ENCODE peak calls at places on chromosomes 5 and 9, in eight cellular contexts. One of them, this sample, is unnamed.

GRCh38 chr5:56346717-56347116 is 113.6 kb upstream of the ANKRD55 start:
- DNase-seq in SK-N-SH: no peak
- DNase-seq in H1: no peak
- DNase-seq in AG04450: no peak
- DNase-seq in cardiac fibroblast: no peak
- DNase-seq in GM06990: no peak
- DNase-seq in HCT116: no peak
- DNase-seq in fibroblast of lung: no peak
- DNase-seq in this sample: no peak

GRCh38 chr5:131386779-131387178 is 122.9 kb downstream of the CDC42SE2 start:
- DNase-seq in HCT116: no peak
- DNase-seq in cardiac fibroblast: peak
- DNase-seq in SK-N-SH: no peak
- DNase-seq in H1: no peak
- DNase-seq in GM06990: no peak
- DNase-seq in AG04450: no peak
- DNase-seq in fibroblast of lung: peak
- DNase-seq in this sample: no peak

GRCh38 chr9:134690946-134691694 is 49.5 kb downstream of the COL5A1 start:
- DNase-seq in AG04450: no peak
- DNase-seq in fibroblast of lung: no peak
- DNase-seq in HCT116: no peak
- DNase-seq in cardiac fibroblast: no peak
- DNase-seq in GM06990: no peak
- DNase-seq in SK-N-SH: peak
- DNase-seq in H1: no peak
- DNase-seq in this sample: no peak

GRCh38 chr5:154269414-154269813 is 78.9 kb downstream of the GALNT10 start:
- DNase-seq in SK-N-SH: no peak
- DNase-seq in fibroblast of lung: no peak
- DNase-seq in GM06990: no peak
- DNase-seq in AG04450: no peak
- DNase-seq in cardiac fibroblast: no peak
- DNase-seq in HCT116: no peak
- DNase-seq in H1: no peak
- DNase-seq in this sample: no peak

GRCh38 chr5:154535535-154535934 is 57.5 kb upstream of the HAND1 start:
- DNase-seq in SK-N-SH: no peak
- DNase-seq in cardiac fibroblast: no peak
- DNase-seq in GM06990: no peak
- DNase-seq in AG04450: no peak
- DNase-seq in HCT116: no peak
- DNase-seq in H1: no peak
- DNase-seq in fibroblast of lung: no peak
- DNase-seq in this sample: no peak

GRCh38 chr5:100902406-100903035 is 561 bp downstream of the ST8SIA4 start:
- DNase-seq in AG04450: no peak
- DNase-seq in H1: peak
- DNase-seq in cardiac fibroblast: peak
- DNase-seq in SK-N-SH: no peak
- DNase-seq in fibroblast of lung: peak
- DNase-seq in GM06990: no peak
- DNase-seq in HCT116: no peak
- DNase-seq in this sample: no peak

GRCh38 chr5:93673555-93673954 is 67.8 kb downstream of the POU5F2 start:
- DNase-seq in HCT116: no peak
- DNase-seq in GM06990: no peak
- DNase-seq in fibroblast of lung: no peak
- DNase-seq in SK-N-SH: peak
- DNase-seq in H1: no peak
- DNase-seq in AG04450: no peak
- DNase-seq in cardiac fibroblast: no peak
- DNase-seq in this sample: no peak

GRCh38 chr5:149317281-149318048 is 27.8 kb upstream of the GRPEL2 start:
- DNase-seq in GM06990: no peak
- DNase-seq in H1: no peak
- DNase-seq in HCT116: peak
- DNase-seq in cardiac fibroblast: peak
- DNase-seq in SK-N-SH: peak
- DNase-seq in AG04450: peak
- DNase-seq in fibroblast of lung: peak
- DNase-seq in this sample: peak

GRCh38 chr9:21265421-21266189 is 25.8 kb upstream of the IFNA14 start:
- DNase-seq in cardiac fibroblast: no peak
- DNase-seq in SK-N-SH: no peak
- DNase-seq in GM06990: no peak
- DNase-seq in H1: no peak
- DNase-seq in fibroblast of lung: no peak
- DNase-seq in HCT116: no peak
- DNase-seq in AG04450: no peak
- DNase-seq in this sample: no peak
- TF ChIP-seq CTCF in cardiac fibroblast: no peak
- TF ChIP-seq CTCF in SK-N-SH: no peak
- TF ChIP-seq CTCF in GM06990: no peak
- TF ChIP-seq CTCF in H1: no peak
- TF ChIP-seq CTCF in fibroblast of lung: no peak
- TF ChIP-seq CTCF in HCT116: no peak
- TF ChIP-seq CTCF in AG04450: no peak
- TF ChIP-seq CTCF in this sample: no peak

GRCh38 chr9:130542457-130543228 is 36.7 kb upstream of the FUBP3 start:
- DNase-seq in SK-N-SH: no peak
- DNase-seq in HCT116: no peak
- DNase-seq in cardiac fibroblast: peak
- DNase-seq in GM06990: no peak
- DNase-seq in H1: no peak
- DNase-seq in fibroblast of lung: peak
- DNase-seq in AG04450: no peak
- DNase-seq in this sample: no peak
- H3K4me3 ChIP-seq in SK-N-SH: no peak
- H3K4me3 ChIP-seq in HCT116: no peak
- H3K4me3 ChIP-seq in cardiac fibroblast: no peak
- H3K4me3 ChIP-seq in GM06990: no peak
- H3K4me3 ChIP-seq in H1: no peak
- H3K4me3 ChIP-seq in fibroblast of lung: no peak
- H3K4me3 ChIP-seq in AG04450: no peak
- H3K4me3 ChIP-seq in this sample: no peak

GRCh38 chr9:124342946-124343485 is 72.2 kb downstream of the PSMB7 start:
- DNase-seq in cardiac fibroblast: peak
- DNase-seq in SK-N-SH: no peak
- DNase-seq in GM06990: no peak
- DNase-seq in HCT116: no peak
- DNase-seq in AG04450: peak
- DNase-seq in fibroblast of lung: peak
- DNase-seq in H1: no peak
- DNase-seq in this sample: peak
- TF ChIP-seq CTCF in cardiac fibroblast: no peak
- TF ChIP-seq CTCF in SK-N-SH: no peak
- TF ChIP-seq CTCF in GM06990: no peak
- TF ChIP-seq CTCF in HCT116: no peak
- TF ChIP-seq CTCF in AG04450: no peak
- TF ChIP-seq CTCF in fibroblast of lung: no peak
- TF ChIP-seq CTCF in H1: no peak
- TF ChIP-seq CTCF in this sample: no peak

GRCh38 chr5:179196420-179197079 is 136.4 kb downstream of the ZNF354C start:
- DNase-seq in H1: no peak
- DNase-seq in AG04450: no peak
- DNase-seq in GM06990: no peak
- DNase-seq in cardiac fibroblast: no peak
- DNase-seq in SK-N-SH: no peak
- DNase-seq in HCT116: no peak
- DNase-seq in fibroblast of lung: no peak
- DNase-seq in this sample: no peak

GRCh38 chr5:179194201-179194910 is 134.2 kb downstream of the ZNF354C start:
- DNase-seq in H1: no peak
- DNase-seq in cardiac fibroblast: no peak
- DNase-seq in HCT116: no peak
- DNase-seq in fibroblast of lung: no peak
- DNase-seq in SK-N-SH: no peak
- DNase-seq in AG04450: no peak
- DNase-seq in GM06990: no peak
- DNase-seq in this sample: no peak

GRCh38 chr5:179193746-179194145 is 133.6 kb downstream of the ZNF354C start:
- DNase-seq in fibroblast of lung: no peak
- DNase-seq in cardiac fibroblast: no peak
- DNase-seq in AG04450: no peak
- DNase-seq in SK-N-SH: no peak
- DNase-seq in GM06990: no peak
- DNase-seq in H1: no peak
- DNase-seq in HCT116: no peak
- DNase-seq in this sample: no peak

GRCh38 chr5:179194941-179195381 is 134.8 kb downstream of the ZNF354C start:
- DNase-seq in fibroblast of lung: no peak
- DNase-seq in GM06990: no peak
- DNase-seq in AG04450: no peak
- DNase-seq in cardiac fibroblast: no peak
- DNase-seq in H1: no peak
- DNase-seq in SK-N-SH: no peak
- DNase-seq in HCT116: no peak
- DNase-seq in this sample: no peak

GRCh38 chr5:179195561-179196419 is 135.6 kb downstream of the ZNF354C start:
- DNase-seq in GM06990: no peak
- DNase-seq in HCT116: no peak
- DNase-seq in H1: no peak
- DNase-seq in SK-N-SH: no peak
- DNase-seq in fibroblast of lung: peak
- DNase-seq in cardiac fibroblast: no peak
- DNase-seq in AG04450: no peak
- DNase-seq in this sample: no peak
- H3K4me3 ChIP-seq in GM06990: no peak
- H3K4me3 ChIP-seq in HCT116: no peak
- H3K4me3 ChIP-seq in H1: no peak
- H3K4me3 ChIP-seq in SK-N-SH: no peak
- H3K4me3 ChIP-seq in fibroblast of lung: no peak
- H3K4me3 ChIP-seq in cardiac fibroblast: no peak
- H3K4me3 ChIP-seq in AG04450: no peak
- H3K4me3 ChIP-seq in this sample: no peak

GRCh38 chr9:26946753-26947727 is at the start of gene PLAA:
- DNase-seq in H1: peak
- DNase-seq in HCT116: peak
- DNase-seq in SK-N-SH: peak
- DNase-seq in cardiac fibroblast: peak
- DNase-seq in AG04450: peak
- DNase-seq in fibroblast of lung: peak
- DNase-seq in GM06990: peak
- DNase-seq in this sample: peak
- TF ChIP-seq CTCF in H1: no peak
- TF ChIP-seq CTCF in HCT116: peak
- TF ChIP-seq CTCF in SK-N-SH: no peak
- TF ChIP-seq CTCF in cardiac fibroblast: no peak
- TF ChIP-seq CTCF in AG04450: no peak
- TF ChIP-seq CTCF in fibroblast of lung: no peak
- TF ChIP-seq CTCF in GM06990: peak
- TF ChIP-seq CTCF in this sample: no peak

GRCh38 chr5:76718381-76718832 is 2.5 kb downstream of the F2R start:
- DNase-seq in H1: no peak
- DNase-seq in cardiac fibroblast: peak
- DNase-seq in HCT116: no peak
- DNase-seq in GM06990: no peak
- DNase-seq in fibroblast of lung: no peak
- DNase-seq in SK-N-SH: no peak
- DNase-seq in AG04450: no peak
- DNase-seq in this sample: no peak
- H3K4me3 ChIP-seq in H1: no peak
- H3K4me3 ChIP-seq in cardiac fibroblast: peak
- H3K4me3 ChIP-seq in HCT116: no peak
- H3K4me3 ChIP-seq in GM06990: peak
- H3K4me3 ChIP-seq in fibroblast of lung: peak
- H3K4me3 ChIP-seq in SK-N-SH: peak
- H3K4me3 ChIP-seq in AG04450: peak
- H3K4me3 ChIP-seq in this sample: peak

DNA sequence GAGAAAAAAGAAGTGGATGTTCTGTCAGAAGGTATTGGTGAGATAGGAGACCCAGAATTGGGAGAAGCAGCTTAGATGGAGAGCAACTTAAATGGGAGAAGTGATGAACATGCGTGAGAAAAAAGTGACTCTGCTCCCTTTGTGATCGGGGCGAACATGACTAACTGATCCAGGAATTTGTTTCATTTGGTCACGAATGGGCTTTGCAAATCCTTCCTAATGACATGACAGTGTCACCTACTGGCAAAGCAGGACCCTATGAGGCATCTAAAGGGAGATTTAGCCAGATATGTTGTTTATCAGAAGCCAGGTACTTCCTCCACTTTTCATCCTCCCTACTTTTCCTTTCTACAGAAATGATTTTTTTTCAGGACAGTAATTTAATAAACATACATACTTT is 787.4 kb upstream of the RGMB start:
- DNase-seq in fibroblast of lung: peak
- DNase-seq in AG04450: no peak
- DNase-seq in HCT116: peak
- DNase-seq in H1: no peak
- DNase-seq in cardiac fibroblast: peak
- DNase-seq in GM06990: no peak
- DNase-seq in SK-N-SH: no peak
- DNase-seq in this sample: peak
- TF ChIP-seq CTCF in fibroblast of lung: no peak
- TF ChIP-seq CTCF in AG04450: no peak
- TF ChIP-seq CTCF in HCT116: no peak
- TF ChIP-seq CTCF in H1: peak
- TF ChIP-seq CTCF in cardiac fibroblast: peak
- TF ChIP-seq CTCF in GM06990: no peak
- TF ChIP-seq CTCF in SK-N-SH: peak
- TF ChIP-seq CTCF in this sample: no peak